ENCODE peak calls at places on chromosome 16, in six cellular contexts. P is gastrocnemius medialis, V is PC-3, S is IMR-90, C is body of pancreas, J is H7. T is an unnamed sample.

GRCh38 chr16:74608381-74608780 is 1.5 kb upstream of the GLG1 start:
- DNase-seq in P (no peak), V (no peak), S (no peak), C (peak; percentile 54), J (no peak), T (no peak)

GRCh38 chr16:83928341-83929055 is 24.5 kb upstream of the OSGIN1 start:
- DNase-seq in P (no peak), V (peak; percentile 4), S (peak; percentile 85), C (no peak), J (no peak), T (peak; percentile 4)

GRCh38 chr16:61681124-61681523 is 355.1 kb downstream of the CDH8 start:
- DNase-seq in P (no peak), V (no peak), S (no peak), C (no peak), J (no peak), T (no peak)

GRCh38 chr16:28603381-28604185 is 6.3 kb downstream of the SULT1A1 start:
- DNase-seq in P (no peak), V (no peak), S (no peak), C (no peak), J (no peak), T (no peak)

GRCh38 chr16:22008215-22009142 is 568 bp downstream of the MOSMO start:
- DNase-seq in P (no peak), V (no peak), S (no peak), C (peak; percentile 14), J (peak; percentile 83), T (peak; percentile 38)

GRCh38 chr16:9102379-9102778 is 10.9 kb downstream of the HAPSTR1 start:
- DNase-seq in P (no peak), V (peak; percentile 22), S (peak; percentile 97), C (no peak), J (no peak), T (no peak)

GRCh38 chr16:23269248-23270091 is 32.6 kb upstream of the SCNN1B start:
- DNase-seq in P (no peak), V (no peak), S (no peak), C (no peak), J (no peak), T (no peak)

GRCh38 chr16:86387461-86388440 is 122.6 kb upstream of the FOXF1 start:
- DNase-seq in P (no peak), V (peak; percentile 53), S (peak; percentile 100), C (no peak), J (no peak), T (no peak)

GRCh38 chr16:58773870-58774269 is 39.8 kb upstream of the GOT2 start:
- DNase-seq in P (no peak), V (no peak), S (no peak), C (no peak), J (no peak), T (no peak)
- H3K27me3 ChIP-seq in P (no peaks in the 10 kb centered on the region), V (peaks cover 4% of the 10 kb centered on the region), S (no peaks in the 10 kb centered on the region), C (no peaks in the 10 kb centered on the region), J (no peaks in the 10 kb centered on the region), T (no peaks in the 10 kb centered on the region)

GRCh38 chr16:55323637-55324490 is at the start of gene IRX6:
- DNase-seq in P (no peak), V (no peak), S (no peak), C (peak; percentile 18), J (peak; percentile 91), T (peak; percentile 90)

GRCh38 chr16:55326261-55326802 is 2.3 kb downstream of the IRX6 start:
- DNase-seq in P (no peak), V (no peak), S (no peak), C (no peak), J (peak; percentile 33), T (no peak)

GRCh38 chr16:55324491-55325447 is 766 bp downstream of the IRX6 start:
- DNase-seq in P (no peak), V (no peak), S (no peak), C (no peak), J (peak; percentile 72), T (no peak)

GRCh38 chr16:55322327-55322726 is 1.7 kb upstream of the IRX6 start:
- DNase-seq in P (no peak), V (no peak), S (no peak), C (no peak), J (no peak), T (no peak)

GRCh38 chr16:55325458-55326109 is 1.6 kb downstream of the IRX6 start:
- DNase-seq in P (no peak), V (no peak), S (no peak), C (no peak), J (no peak), T (no peak)
- H3K27me3 ChIP-seq in P (peaks cover 56% of the 10 kb centered on the region), V (peaks cover 6% of the 10 kb centered on the region), S (peaks cover 38% of the 10 kb centered on the region), C (no peaks in the 10 kb centered on the region), J (peaks cover 82% of the 10 kb centered on the region), T (no peaks in the 10 kb centered on the region)

DNA sequence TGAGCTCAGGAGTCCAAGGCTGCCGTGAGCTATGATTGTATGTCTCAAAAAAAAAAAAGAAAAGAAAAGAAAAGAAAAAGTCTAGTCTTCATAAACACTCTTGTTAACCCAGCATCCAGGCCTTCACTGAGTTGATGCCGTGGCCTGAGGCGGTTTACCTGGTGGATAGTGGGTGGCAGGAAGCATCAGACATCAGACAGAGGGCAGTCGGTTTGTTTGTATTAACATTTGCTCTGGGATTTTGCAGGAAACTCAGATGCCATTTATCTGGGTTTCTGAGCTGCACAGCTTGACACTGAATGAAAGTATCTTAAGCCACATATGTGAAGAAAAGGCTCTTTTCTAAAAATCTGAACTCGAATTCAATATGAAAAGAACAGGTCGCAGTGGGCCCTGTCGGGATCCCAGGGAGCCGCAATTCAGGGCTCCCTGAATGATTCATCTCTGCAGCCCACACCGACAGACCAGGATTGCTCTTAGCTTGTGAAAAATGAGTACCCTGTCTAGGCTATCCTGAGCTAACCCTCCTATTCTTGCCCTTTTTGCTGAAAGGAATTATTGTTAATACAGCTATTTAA is 1.1 kb upstream of the DBNDD1 start:
- DNase-seq in P (no peak), V (no peak), S (peak; percentile 36), C (peak; percentile 18), J (peak; percentile 78), T (no peak)
- H3K27me3 ChIP-seq in P (no peaks in the 10 kb centered on the region), V (no peaks in the 10 kb centered on the region), S (no peaks in the 10 kb centered on the region), C (no peaks in the 10 kb centered on the region), J (peaks cover 1% of the 10 kb centered on the region), T (no peaks in the 10 kb centered on the region)

DNA sequence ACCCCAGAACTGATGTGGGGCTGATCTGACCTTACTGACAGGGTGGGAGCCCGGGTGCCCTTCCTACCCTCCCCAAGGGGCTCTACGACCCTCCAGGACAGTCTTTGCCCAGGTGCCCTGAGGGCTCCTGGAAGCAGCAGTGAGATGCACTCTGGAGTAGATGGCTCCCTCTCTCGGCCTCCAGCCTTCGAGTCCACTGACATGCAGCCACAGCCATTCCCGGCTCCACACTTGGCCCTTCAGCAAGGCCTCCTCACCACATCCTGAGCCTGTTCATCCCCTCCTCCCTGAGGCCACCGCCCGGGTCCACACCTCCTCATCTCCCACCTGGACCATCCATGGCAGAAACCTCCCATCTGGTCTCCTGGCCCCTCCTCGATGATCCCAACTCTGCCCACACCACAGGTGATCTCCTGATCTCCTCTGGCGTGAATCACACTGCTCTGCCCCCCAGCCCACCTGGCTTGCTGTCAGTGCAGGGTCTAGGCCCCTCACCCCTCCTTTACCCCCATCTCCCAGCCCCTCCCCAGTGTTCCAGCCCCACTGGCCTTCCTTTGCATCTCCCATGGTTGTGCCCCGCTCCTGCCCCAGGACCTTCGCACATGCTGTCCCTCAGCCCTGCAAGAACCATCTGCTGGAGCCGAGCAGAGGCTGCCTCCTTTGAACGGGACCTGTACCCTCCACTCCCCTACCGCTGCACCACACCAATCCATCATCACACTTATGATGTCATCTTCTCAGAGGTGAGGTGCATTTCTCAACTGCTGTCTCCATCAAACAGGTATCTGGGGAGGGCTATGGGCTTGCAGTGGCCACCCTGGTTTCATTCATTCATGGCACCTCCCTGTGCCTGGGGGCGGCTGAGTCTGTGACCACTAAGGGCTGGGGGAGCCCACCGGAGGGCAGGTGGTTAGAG is 44.7 kb downstream of the SOCS1 start:
- DNase-seq in P (no peak), V (no peak), S (no peak), C (no peak), J (no peak), T (peak; percentile 53)
- H3K27me3 ChIP-seq in P (peaks cover 4% of the 10 kb centered on the region), V (no peaks in the 10 kb centered on the region), S (peaks cover 5% of the 10 kb centered on the region), C (no peaks in the 10 kb centered on the region), J (no peaks in the 10 kb centered on the region), T (no peaks in the 10 kb centered on the region)

GRCh38 chr16:54930034-54930938 is at the start of gene IRX5:
- DNase-seq in P (peak; percentile 57), V (peak; percentile 12), S (peak; percentile 81), C (peak; percentile 76), J (peak; percentile 92), T (peak; percentile 80)

GRCh38 chr16:54927125-54928015 is 3.3 kb upstream of the IRX5 start:
- DNase-seq in P (no peak), V (no peak), S (no peak), C (no peak), J (peak; percentile 23), T (no peak)

GRCh38 chr16:54928016-54928356 is 2.7 kb upstream of the IRX5 start:
- DNase-seq in P (no peak), V (no peak), S (no peak), C (no peak), J (no peak), T (no peak)

GRCh38 chr16:54929090-54930033 is 1.3 kb upstream of the IRX5 start:
- DNase-seq in P (peak; percentile 96), V (peak; percentile 74), S (peak; percentile 94), C (peak; percentile 100), J (peak; percentile 97), T (peak; percentile 100)

DNA sequence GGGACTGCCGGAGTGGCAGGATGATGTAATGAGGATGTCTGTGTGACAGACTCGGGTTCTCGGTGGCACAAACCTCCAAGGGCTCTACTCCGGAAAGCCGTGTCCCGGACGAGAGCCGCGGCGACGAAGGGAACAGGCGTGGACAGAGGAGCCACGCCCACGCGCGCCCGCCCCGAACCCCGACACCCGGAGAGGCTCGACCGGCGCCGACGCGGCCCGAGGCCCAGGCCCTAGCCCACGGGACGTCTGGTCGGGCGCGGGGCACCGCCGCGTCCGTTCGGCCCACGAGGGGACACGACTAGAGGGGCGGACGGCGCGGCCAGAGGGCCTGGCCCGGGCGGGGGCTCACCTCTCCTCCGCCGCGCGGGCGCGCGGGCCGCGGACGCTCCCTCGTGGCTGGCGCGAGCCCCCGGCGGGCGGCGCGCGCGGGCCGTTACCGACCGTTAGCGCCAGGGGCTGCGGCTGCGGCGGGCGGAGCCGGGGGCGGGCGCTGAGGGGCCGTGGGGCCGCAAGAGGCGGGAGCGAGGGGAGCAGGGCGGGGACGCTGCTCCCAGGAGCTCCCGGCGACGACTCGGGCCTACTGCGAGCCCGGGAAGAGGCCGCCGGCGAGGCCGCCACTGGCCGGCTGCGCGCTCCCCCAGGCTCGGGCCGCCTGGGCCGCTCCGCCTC is 2.1 kb upstream of the IRX5 start:
- DNase-seq in P (no peak), V (no peak), S (no peak), C (peak; percentile 47), J (peak; percentile 58), T (peak; percentile 85)
- H3K27me3 ChIP-seq in P (peaks cover 74% of the 10 kb centered on the region), V (peaks cover 68% of the 10 kb centered on the region), S (peaks cover 35% of the 10 kb centered on the region), C (no peaks in the 10 kb centered on the region), J (peaks cover 63% of the 10 kb centered on the region), T (peaks cover 3% of the 10 kb centered on the region)

T was measured in psoas muscle.